ENCODE peak calls at places on chromosomes 2 and 18, in eight cellular contexts. H is osteocyte; I is type B pancreatic cell; L is RPMI8226; A is neural progenitor cell; X is effector CD8-positive, alpha-beta T cell; N is activated CD4-positive, alpha-beta T cell treated with anti-CD3 and anti-CD28 coated beads for 48 hours; R is right cardiac atrium. Z is an unnamed sample.

GRCh38 chr2:19675856-19676460 is 225.8 kb downstream of the TTC32 start:
- DNase-seq in H (no peak), I (no peak), L (no peak), A (no peak), X (no peak), N (no peak), R (no peak), Z (no peak)

GRCh38 chr18:28193177-28193778 is 16.3 kb upstream of the CDH2 start:
- DNase-seq in H (no peak), I (no peak), L (no peak), A (no peak), X (no peak), N (no peak), R (no peak), Z (no peak)

GRCh38 chr2:134408791-134409190 is 154.9 kb downstream of the MGAT5 start:
- DNase-seq in H (no peak), I (no peak), L (no peak), A (no peak), X (no peak), N (no peak), R (no peak), Z (no peak)

GRCh38 chr2:177325554-177325953 is 61.0 kb upstream of the NFE2L2 start:
- DNase-seq in H (no peak), I (no peak), L (no peak), A (no peak), X (no peak), N (no peak), R (no peak), Z (no peak)

GRCh38 chr2:86661333-86661732 is 37.7 kb upstream of the RNF103 start:
- DNase-seq in H (no peak), I (no peak), L (peak; percentile 5), A (peak; percentile 15), X (no peak), N (peak; percentile 11), R (no peak), Z (no peak)

GRCh38 chr2:8682719-8683667 is 1.1 kb downstream of the ID2 start:
- DNase-seq in H (no peak), I (no peak), L (peak; percentile 72), A (peak; percentile 43), X (no peak), N (peak; percentile 65), R (peak; percentile 71), Z (peak; percentile 88)

GRCh38 chr18:35672897-35673296 is 91.4 kb downstream of the GALNT1 start:
- DNase-seq in H (no peak), I (no peak), L (no peak), A (no peak), X (no peak), N (no peak), R (no peak), Z (no peak)

GRCh38 chr2:27832396-27832795 is 57.8 kb downstream of the RBKS start:
- DNase-seq in H (no peak), I (no peak), L (no peak), A (no peak), X (no peak), N (no peak), R (no peak), Z (no peak)

GRCh38 chr2:23698733-23699391 is 228.1 kb downstream of the ATAD2B start:
- DNase-seq in H (no peak), I (no peak), L (no peak), A (no peak), X (no peak), N (no peak), R (no peak), Z (peak; percentile 74)

GRCh38 chr2:108919571-108920373 is 69.2 kb downstream of the EDAR start:
- DNase-seq in H (no peak), I (no peak), L (no peak), A (no peak), X (no peak), N (no peak), R (no peak), Z (peak; percentile 86)

GRCh38 chr2:119304852-119305251 is 61.8 kb downstream of the C2orf76 start:
- DNase-seq in H (no peak), I (no peak), L (no peak), A (no peak), X (no peak), N (no peak), R (no peak), Z (no peak)